ENCODE peak calls at places on chromosomes 6 and 20, in nine cellular contexts. N is mammary epithelial cell, B is uterus, Q is tibial artery, R is upper lobe of left lung, P is heart right ventricle, W is left ventricle myocardium inferior, Y is ovary, H is fibroblast of lung. S is an unnamed sample. For H3K27me3, the result is how much of the 10 kb centered on the place peaks cover.

GRCh38 chr6:43074847-43075741 is 1.0 kb upstream of the PTK7 start:
- DNase-seq in Q (no peak), H (peak), W (no peak), Y (peak), R (no peak), B (peak), P (no peak), N (no peak), S (no peak)

GRCh38 chr20:63597651-63598478 is 23.8 kb upstream of the HELZ2 start:
- DNase-seq in B (no peak), P (no peak), W (no peak), Y (no peak), N (no peak), H (no peak), Q (no peak), R (no peak), S (no peak)

GRCh38 chr6:91667596-91667995 is 1080.7 kb upstream of the MAP3K7 start:
- DNase-seq in R (no peak), W (no peak), N (no peak), Y (no peak), P (no peak), H (no peak), B (no peak), Q (no peak), S (no peak)

GRCh38 chr20:31666258-31667042 is 28.7 kb downstream of the COX4I2 start:
- DNase-seq in N (no peak), Y (no peak), B (no peak), W (peak), Q (peak), H (peak), R (no peak), P (peak), S (no peak)

GRCh38 chr20:43794326-43794725 is 67.5 kb upstream of the GTSF1L start:
- DNase-seq in W (no peak), P (no peak), Y (no peak), H (no peak), N (no peak), Q (no peak), R (no peak), B (no peak), S (no peak)

GRCh38 chr6:54085526-54085925 is 25.7 kb upstream of the MLIP start:
- DNase-seq in B (no peak), N (no peak), Q (no peak), R (no peak), P (peak), Y (no peak), H (peak), W (no peak), S (no peak)

GRCh38 chr6:36130672-36131516 is 581 bp downstream of the MAPK13 start:
- DNase-seq in B (no peak), N (no peak), H (no peak), R (peak), Y (peak), P (no peak), W (no peak), Q (no peak), S (peak)

GRCh38 chr6:57190140-57190539 is 18.0 kb downstream of the BAG2 start:
- DNase-seq in N (peak), Q (no peak), R (no peak), B (no peak), H (peak), W (no peak), Y (no peak), P (no peak), S (no peak)

GRCh38 chr20:9510926-9511325 is 3.5 kb upstream of the LAMP5 start:
- DNase-seq in N (no peak), Y (no peak), B (no peak), R (no peak), Q (no peak), W (no peak), H (no peak), P (no peak), S (no peak)

GRCh38 chr6:48983377-48983776 is 479.7 kb downstream of the MMUT start:
- DNase-seq in Y (no peak), Q (no peak), P (no peak), N (no peak), H (no peak), W (no peak), B (no peak), R (peak), S (no peak)

GRCh38 chr20:49280463-49281058 is 2.7 kb upstream of the ZNFX1 start:
- DNase-seq in P (no peak), R (no peak), Y (no peak), W (no peak), N (no peak), H (no peak), Q (no peak), B (no peak), S (no peak)

GRCh38 chr20:53655909-53656652 is 62.4 kb upstream of the ZNF217 start:
- DNase-seq in B (no peak), W (no peak), Y (no peak), N (peak), H (peak), P (no peak), R (no peak), Q (no peak), S (no peak)

GRCh38 chr20:31698803-31699718 is 23.6 kb downstream of the BCL2L1 start:
- DNase-seq in H (peak), R (no peak), N (peak), Y (no peak), W (no peak), B (peak), Q (peak), P (peak), S (peak)

GRCh38 chr6:22882581-22882980 is 313.2 kb downstream of the HDGFL1 start:
- DNase-seq in W (no peak), Q (no peak), P (no peak), N (no peak), H (no peak), R (no peak), Y (no peak), B (no peak), S (no peak)

GRCh38 chr6:32149932-32150920 is 1.5 kb downstream of the PRRT1 start:
- DNase-seq in W (no peak), H (no peak), N (no peak), R (peak), Q (no peak), Y (peak), B (no peak), P (no peak), S (no peak)

DNA sequence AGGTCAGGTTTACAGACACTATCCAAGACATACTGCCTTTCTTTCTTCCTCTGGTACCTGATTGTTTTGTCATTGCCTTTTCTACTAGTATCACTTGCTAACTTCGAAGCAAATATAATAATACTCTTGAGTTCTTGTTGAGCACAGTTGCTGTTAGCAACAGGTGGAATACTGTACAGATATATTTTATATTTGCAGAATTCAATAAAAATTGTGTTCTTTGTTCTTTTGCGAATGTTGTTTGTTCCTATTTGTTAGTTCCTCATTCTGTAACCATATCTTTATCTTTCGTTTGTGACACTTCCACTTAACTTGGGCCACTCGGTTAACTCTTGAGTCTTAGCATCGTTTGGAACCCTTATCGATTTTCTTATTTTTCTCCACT is 850 bp downstream of the CYB5R4 start:
- DNase-seq in R (no peak), B (no peak), N (no peak), H (no peak), Q (no peak), P (no peak), Y (no peak), W (no peak), S (no peak)
- H3K27ac ChIP-seq in R (peak), B (peak), N (no peak), H (no peak), Q (peak), P (peak), Y (peak), W (peak), S (peak)

DNA sequence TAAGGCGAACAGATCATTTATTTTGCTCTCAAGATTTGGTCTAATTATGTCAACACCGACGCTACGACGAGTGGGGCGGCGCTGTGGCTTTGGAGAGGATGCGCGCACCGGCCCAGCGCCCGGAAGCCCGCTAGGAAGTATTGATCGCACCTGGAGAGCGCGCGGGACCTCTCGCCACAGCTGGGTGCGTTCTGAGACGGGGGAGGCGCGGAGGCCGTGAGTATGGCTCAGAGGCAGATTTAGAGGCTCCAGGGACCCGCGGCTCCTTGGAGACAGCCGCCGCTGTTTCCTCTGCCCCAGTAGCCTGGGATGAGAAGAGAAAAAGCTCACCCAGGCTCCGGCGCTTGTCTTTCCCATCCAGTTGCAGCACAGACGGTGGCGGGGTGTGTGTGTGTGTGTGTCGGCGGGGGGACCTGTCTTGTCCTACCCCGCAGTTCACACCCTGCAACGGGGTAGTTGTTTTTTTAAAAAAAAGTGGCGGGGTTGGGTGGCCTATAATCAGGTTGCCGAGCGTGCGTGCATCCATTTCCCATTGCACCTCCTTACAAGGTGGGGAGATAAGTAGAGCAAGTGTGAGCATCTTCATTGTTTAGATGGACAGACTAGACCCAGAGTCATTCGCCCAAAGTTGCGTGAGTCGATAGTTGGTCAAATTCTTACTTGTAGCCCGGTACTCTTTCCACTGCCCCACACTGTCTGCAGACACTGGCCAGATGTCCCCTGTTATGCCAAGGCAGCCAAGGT is 11.2 kb downstream of the TFAP2D start:
- DNase-seq in W (no peak), B (no peak), Q (no peak), Y (no peak), H (no peak), P (no peak), R (peak), N (no peak), S (peak)
- H3K4me3 ChIP-seq in W (no peak), B (no peak), Q (no peak), Y (no peak), H (no peak), P (no peak), R (no peak), N (no peak), S (no peak)

GRCh38 chr6:28768187-28768913 is 155.4 kb downstream of the TRIM27 start:
- DNase-seq in Q (no peak), H (no peak), W (no peak), N (no peak), P (no peak), B (no peak), Y (no peak), R (no peak), S (no peak)
- H3K27me3 ChIP-seq in Q (half or more), H (under half), W (half or more), N (half or more), P (half or more), B (under half), Y (under half), R (under half), S (half or more)

GRCh38 chr6:147212618-147213017 is 8.4 kb downstream of the STXBP5 start:
- DNase-seq in N (no peak), B (no peak), H (no peak), W (no peak), P (no peak), Y (no peak), R (no peak), Q (no peak), S (no peak)
- H3K27ac ChIP-seq in N (no peak), B (no peak), H (no peak), W (no peak), P (no peak), Y (no peak), R (no peak), Q (no peak), S (no peak)

GRCh38 chr20:19937651-19938420 is 79.3 kb upstream of the NAA20 start:
- DNase-seq in Y (no peak), N (no peak), Q (no peak), P (no peak), H (no peak), B (no peak), R (no peak), W (no peak), S (peak)

GRCh38 chr20:19932170-19932667 is 84.9 kb upstream of the NAA20 start:
- DNase-seq in P (peak), Q (no peak), R (no peak), H (peak), W (no peak), B (peak), N (peak), Y (no peak), S (no peak)

GRCh38 chr20:19936801-19937583 is 80.2 kb upstream of the NAA20 start:
- DNase-seq in N (peak), W (peak), R (peak), B (no peak), H (no peak), P (peak), Y (no peak), Q (no peak), S (peak)

GRCh38 chr20:19935842-19936241 is 81.3 kb upstream of the NAA20 start:
- DNase-seq in B (no peak), P (no peak), Q (no peak), R (no peak), N (peak), W (no peak), H (no peak), Y (no peak), S (no peak)

DNA sequence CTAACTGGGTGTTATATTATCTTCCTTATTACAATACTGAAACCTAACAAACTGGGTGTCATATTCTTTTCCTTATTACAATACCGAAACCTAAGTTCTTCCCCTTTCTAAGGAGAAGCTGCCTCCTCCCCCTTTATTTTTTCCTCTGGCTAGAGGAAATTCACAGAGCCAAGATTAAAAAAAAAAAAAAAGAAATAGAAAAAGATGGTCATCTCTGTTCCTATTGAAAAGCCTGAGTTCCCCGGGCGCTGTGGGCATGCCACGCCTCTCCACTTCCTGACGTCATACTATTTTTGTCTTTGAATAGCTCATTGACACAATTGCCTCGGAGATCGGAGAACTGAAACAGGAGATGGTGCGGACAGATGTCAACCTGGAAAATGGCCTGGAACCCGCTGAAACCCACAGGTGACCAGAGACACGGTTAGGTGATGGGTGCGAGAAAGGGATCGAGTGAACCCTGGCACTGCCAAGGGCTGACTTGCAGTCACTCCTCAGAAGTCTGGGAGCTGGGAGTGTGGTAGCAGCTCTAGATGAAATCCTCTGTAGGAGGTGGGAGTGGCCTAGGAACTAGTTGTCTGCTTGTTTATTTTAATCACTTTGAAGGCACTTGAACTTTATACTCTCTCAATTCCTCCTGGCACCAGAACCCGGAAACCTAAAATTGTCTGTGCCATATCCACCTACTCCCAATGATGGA is 82.2 kb upstream of the NAA20 start:
- DNase-seq in W (peak), H (no peak), P (peak), Q (peak), B (peak), Y (no peak), R (no peak), N (peak), S (no peak)
- H3K4me3 ChIP-seq in W (peak), H (no peak), P (no peak), Q (peak), B (no peak), Y (no peak), R (peak), N (peak), S (no peak)

GRCh38 chr20:20365593-20365992 is 2.3 kb upstream of the INSM1 start:
- DNase-seq in R (no peak), B (no peak), P (no peak), H (no peak), Y (no peak), N (no peak), Q (no peak), W (no peak), S (no peak)
- H3K27me3 ChIP-seq in R (half or more), B (under half), P (half or more), H (half or more), Y (under half), N (half or more), Q (half or more), W (half or more), S (under half)

GRCh38 chr6:39876826-39877225 is 57.4 kb downstream of the MOCS1 start:
- DNase-seq in B (no peak), H (no peak), W (no peak), Y (no peak), Q (no peak), R (no peak), N (no peak), P (no peak), S (no peak)

GRCh38 chr6:39880521-39881048 is 53.7 kb downstream of the MOCS1 start:
- DNase-seq in R (no peak), Y (no peak), P (no peak), H (no peak), W (no peak), N (no peak), Q (no peak), B (no peak), S (no peak)

GRCh38 chr6:39873439-39873838 is 60.8 kb downstream of the MOCS1 start:
- DNase-seq in P (no peak), N (no peak), R (no peak), W (no peak), Y (no peak), Q (no peak), B (no peak), H (no peak), S (no peak)

GRCh38 chr6:39879535-39879934 is 54.7 kb downstream of the MOCS1 start:
- DNase-seq in W (no peak), Y (no peak), R (no peak), P (no peak), N (no peak), H (no peak), B (no peak), Q (no peak), S (no peak)

GRCh38 chr6:39876111-39876510 is 58.2 kb downstream of the MOCS1 start:
- DNase-seq in B (no peak), N (no peak), Y (no peak), R (no peak), P (no peak), Q (no peak), H (no peak), W (no peak), S (no peak)
- H3K27ac ChIP-seq in B (no peak), N (no peak), Y (no peak), R (no peak), P (no peak), Q (no peak), H (no peak), W (no peak), S (no peak)